ENCODE peak calls at places on chromosomes 1 and 21, in seven cellular contexts. One of them, this sample, is unnamed.

GRCh38 chr1:3000671-3001470 is 20.4 kb upstream of the ACTRT2 start:
- DNase-seq in natural killer cell: no peak
- DNase-seq in GM06990: no peak
- DNase-seq in AG04450: no peak
- DNase-seq in GM12865: no peak
- DNase-seq in endodermal cell: no peak
- DNase-seq in neural progenitor cell: no peak
- DNase-seq in this sample: peak

GRCh38 chr1:21396516-21396915 is 43.4 kb upstream of the NBPF3 start:
- DNase-seq in natural killer cell: no peak
- DNase-seq in GM06990: no peak
- DNase-seq in AG04450: no peak
- DNase-seq in GM12865: no peak
- DNase-seq in endodermal cell: no peak
- DNase-seq in neural progenitor cell: no peak
- DNase-seq in this sample: no peak

GRCh38 chr1:31934706-31935629 is 3.2 kb downstream of the PTP4A2 start:
- DNase-seq in natural killer cell: no peak
- DNase-seq in GM06990: no peak
- DNase-seq in AG04450: no peak
- DNase-seq in GM12865: peak
- DNase-seq in endodermal cell: no peak
- DNase-seq in neural progenitor cell: peak
- DNase-seq in this sample: no peak

GRCh38 chr1:84078108-84078823 is 65.8 kb upstream of the PRKACB start:
- DNase-seq in natural killer cell: no peak
- DNase-seq in GM06990: no peak
- DNase-seq in AG04450: no peak
- DNase-seq in GM12865: peak
- DNase-seq in endodermal cell: peak
- DNase-seq in neural progenitor cell: no peak
- DNase-seq in this sample: no peak

GRCh38 chr21:36422279-36423098 is 37.3 kb downstream of the CHAF1B start:
- DNase-seq in natural killer cell: no peak
- DNase-seq in GM06990: peak
- DNase-seq in AG04450: peak
- DNase-seq in GM12865: peak
- DNase-seq in endodermal cell: peak
- DNase-seq in neural progenitor cell: peak
- DNase-seq in this sample: no peak

GRCh38 chr21:44870748-44871495 is 2.6 kb downstream of the PTTG1IP start:
- DNase-seq in natural killer cell: no peak
- DNase-seq in GM06990: no peak
- DNase-seq in AG04450: no peak
- DNase-seq in GM12865: no peak
- DNase-seq in endodermal cell: no peak
- DNase-seq in neural progenitor cell: no peak
- DNase-seq in this sample: no peak

GRCh38 chr1:188735567-188735966 is 1742.1 kb downstream of the BRINP3 start:
- DNase-seq in natural killer cell: no peak
- DNase-seq in GM06990: no peak
- DNase-seq in AG04450: no peak
- DNase-seq in GM12865: no peak
- DNase-seq in endodermal cell: peak
- DNase-seq in neural progenitor cell: peak
- DNase-seq in this sample: no peak

GRCh38 chr1:186236921-186237320 is 138.1 kb downstream of the TPR start:
- DNase-seq in natural killer cell: no peak
- DNase-seq in GM06990: no peak
- DNase-seq in AG04450: peak
- DNase-seq in GM12865: no peak
- DNase-seq in endodermal cell: no peak
- DNase-seq in neural progenitor cell: no peak
- DNase-seq in this sample: no peak

GRCh38 chr1:195664628-195665027 is 943.6 kb downstream of the KCNT2 start:
- DNase-seq in natural killer cell: no peak
- DNase-seq in GM06990: no peak
- DNase-seq in AG04450: no peak
- DNase-seq in GM12865: no peak
- DNase-seq in endodermal cell: no peak
- DNase-seq in neural progenitor cell: no peak
- DNase-seq in this sample: no peak

GRCh38 chr1:18607289-18607760 is 23.3 kb upstream of the PAX7 start:
- DNase-seq in natural killer cell: no peak
- DNase-seq in GM06990: no peak
- DNase-seq in AG04450: no peak
- DNase-seq in GM12865: no peak
- DNase-seq in endodermal cell: no peak
- DNase-seq in neural progenitor cell: no peak
- DNase-seq in this sample: no peak

GRCh38 chr1:206690516-206690915 is 5.8 kb downstream of the MAPKAPK2 start:
- DNase-seq in natural killer cell: no peak
- DNase-seq in GM06990: no peak
- DNase-seq in AG04450: no peak
- DNase-seq in GM12865: no peak
- DNase-seq in endodermal cell: no peak
- DNase-seq in neural progenitor cell: no peak
- DNase-seq in this sample: peak

GRCh38 chr1:5889901-5890300 is 102.3 kb downstream of the NPHP4 start:
- DNase-seq in natural killer cell: no peak
- DNase-seq in GM06990: no peak
- DNase-seq in AG04450: no peak
- DNase-seq in GM12865: no peak
- DNase-seq in endodermal cell: no peak
- DNase-seq in neural progenitor cell: no peak
- DNase-seq in this sample: no peak

GRCh38 chr1:179951383-179952144 is 3.0 kb upstream of the CEP350 start:
- DNase-seq in natural killer cell: no peak
- DNase-seq in GM06990: peak
- DNase-seq in AG04450: no peak
- DNase-seq in GM12865: no peak
- DNase-seq in endodermal cell: no peak
- DNase-seq in neural progenitor cell: no peak
- DNase-seq in this sample: no peak

GRCh38 chr1:188937965-188938551 is 1539.6 kb downstream of the BRINP3 start:
- DNase-seq in natural killer cell: no peak
- DNase-seq in GM06990: no peak
- DNase-seq in AG04450: no peak
- DNase-seq in GM12865: no peak
- DNase-seq in endodermal cell: peak
- DNase-seq in neural progenitor cell: no peak
- DNase-seq in this sample: no peak

GRCh38 chr1:145889722-145890121 is 4.1 kb upstream of the ANKRD35 start:
- DNase-seq in natural killer cell: no peak
- DNase-seq in GM06990: no peak
- DNase-seq in AG04450: no peak
- DNase-seq in GM12865: no peak
- DNase-seq in endodermal cell: no peak
- DNase-seq in neural progenitor cell: peak
- DNase-seq in this sample: no peak

GRCh38 chr1:6958407-6958806 is 173.2 kb downstream of the CAMTA1 start:
- DNase-seq in natural killer cell: no peak
- DNase-seq in GM06990: no peak
- DNase-seq in AG04450: no peak
- DNase-seq in GM12865: no peak
- DNase-seq in endodermal cell: no peak
- DNase-seq in neural progenitor cell: no peak
- DNase-seq in this sample: no peak

GRCh38 chr1:6955357-6956154 is 170.3 kb downstream of the CAMTA1 start:
- DNase-seq in natural killer cell: no peak
- DNase-seq in GM06990: no peak
- DNase-seq in AG04450: no peak
- DNase-seq in GM12865: no peak
- DNase-seq in endodermal cell: no peak
- DNase-seq in neural progenitor cell: no peak
- DNase-seq in this sample: no peak

GRCh38 chr1:6959491-6959890 is 174.2 kb downstream of the CAMTA1 start:
- DNase-seq in natural killer cell: no peak
- DNase-seq in GM06990: no peak
- DNase-seq in AG04450: no peak
- DNase-seq in GM12865: no peak
- DNase-seq in endodermal cell: no peak
- DNase-seq in neural progenitor cell: no peak
- DNase-seq in this sample: no peak

GRCh38 chr1:6956488-6957159 is 171.4 kb downstream of the CAMTA1 start:
- DNase-seq in natural killer cell: no peak
- DNase-seq in GM06990: no peak
- DNase-seq in AG04450: no peak
- DNase-seq in GM12865: no peak
- DNase-seq in endodermal cell: peak
- DNase-seq in neural progenitor cell: peak
- DNase-seq in this sample: no peak

GRCh38 chr1:6957341-6957740 is 172.1 kb downstream of the CAMTA1 start:
- DNase-seq in natural killer cell: no peak
- DNase-seq in GM06990: no peak
- DNase-seq in AG04450: no peak
- DNase-seq in GM12865: no peak
- DNase-seq in endodermal cell: no peak
- DNase-seq in neural progenitor cell: no peak
- DNase-seq in this sample: no peak
- TF ChIP-seq CTCF in natural killer cell: no peak
- TF ChIP-seq CTCF in GM06990: no peak
- TF ChIP-seq CTCF in AG04450: no peak
- TF ChIP-seq CTCF in GM12865: no peak
- TF ChIP-seq CTCF in endodermal cell: no peak
- TF ChIP-seq CTCF in neural progenitor cell: no peak
- TF ChIP-seq CTCF in this sample: no peak

DNA sequence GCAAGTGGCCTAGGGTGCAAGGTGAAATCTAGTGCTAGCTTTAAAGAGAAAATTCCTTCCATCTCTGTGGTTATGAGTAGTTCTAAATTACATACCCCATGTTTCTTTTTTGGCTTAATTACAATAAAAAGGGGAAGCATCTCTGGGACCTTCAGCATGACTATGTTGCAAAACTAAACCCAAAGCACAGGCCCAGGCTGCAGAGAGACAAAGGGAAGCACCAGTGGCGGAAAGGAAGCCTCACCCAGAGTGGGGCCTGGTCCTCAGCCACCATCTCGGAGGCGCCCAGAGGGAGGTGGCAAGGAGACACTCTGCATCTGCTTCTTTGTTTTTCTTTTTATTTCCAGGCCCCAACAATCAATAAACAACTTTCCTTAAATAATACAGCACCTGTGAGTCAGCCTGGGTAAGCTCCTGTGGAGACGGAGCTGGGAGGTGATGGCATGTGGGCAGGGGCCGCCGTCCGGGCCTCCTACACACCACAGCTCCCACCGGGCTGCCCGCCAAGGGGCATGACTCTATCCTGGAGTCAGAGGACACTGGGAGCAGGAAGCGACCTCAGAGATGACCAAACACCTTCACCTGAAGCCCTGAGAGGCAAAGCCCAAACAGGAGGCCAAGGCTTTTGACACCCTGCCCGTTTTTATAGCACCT is 21.7 kb downstream of the ITPKB start:
- DNase-seq in natural killer cell: no peak
- DNase-seq in GM06990: no peak
- DNase-seq in AG04450: no peak
- DNase-seq in GM12865: no peak
- DNase-seq in endodermal cell: no peak
- DNase-seq in neural progenitor cell: no peak
- DNase-seq in this sample: no peak
- TF ChIP-seq CTCF in natural killer cell: no peak
- TF ChIP-seq CTCF in GM06990: no peak
- TF ChIP-seq CTCF in AG04450: no peak
- TF ChIP-seq CTCF in GM12865: no peak
- TF ChIP-seq CTCF in endodermal cell: no peak
- TF ChIP-seq CTCF in neural progenitor cell: no peak
- TF ChIP-seq CTCF in this sample: no peak

GRCh38 chr1:167126811-167127210 is 32.9 kb downstream of the STYXL2 start:
- DNase-seq in natural killer cell: no peak
- DNase-seq in GM06990: no peak
- DNase-seq in AG04450: no peak
- DNase-seq in GM12865: no peak
- DNase-seq in endodermal cell: no peak
- DNase-seq in neural progenitor cell: no peak
- DNase-seq in this sample: no peak

GRCh38 chr1:167127236-167127635 is 33.4 kb downstream of the STYXL2 start:
- DNase-seq in natural killer cell: no peak
- DNase-seq in GM06990: no peak
- DNase-seq in AG04450: no peak
- DNase-seq in GM12865: no peak
- DNase-seq in endodermal cell: no peak
- DNase-seq in neural progenitor cell: no peak
- DNase-seq in this sample: no peak

GRCh38 chr1:167127661-167128060 is 33.8 kb downstream of the STYXL2 start:
- DNase-seq in natural killer cell: no peak
- DNase-seq in GM06990: no peak
- DNase-seq in AG04450: no peak
- DNase-seq in GM12865: no peak
- DNase-seq in endodermal cell: no peak
- DNase-seq in neural progenitor cell: no peak
- DNase-seq in this sample: no peak

GRCh38 chr1:167126317-167126716 is 32.4 kb downstream of the STYXL2 start:
- DNase-seq in natural killer cell: no peak
- DNase-seq in GM06990: no peak
- DNase-seq in AG04450: no peak
- DNase-seq in GM12865: no peak
- DNase-seq in endodermal cell: no peak
- DNase-seq in neural progenitor cell: no peak
- DNase-seq in this sample: no peak

DNA sequence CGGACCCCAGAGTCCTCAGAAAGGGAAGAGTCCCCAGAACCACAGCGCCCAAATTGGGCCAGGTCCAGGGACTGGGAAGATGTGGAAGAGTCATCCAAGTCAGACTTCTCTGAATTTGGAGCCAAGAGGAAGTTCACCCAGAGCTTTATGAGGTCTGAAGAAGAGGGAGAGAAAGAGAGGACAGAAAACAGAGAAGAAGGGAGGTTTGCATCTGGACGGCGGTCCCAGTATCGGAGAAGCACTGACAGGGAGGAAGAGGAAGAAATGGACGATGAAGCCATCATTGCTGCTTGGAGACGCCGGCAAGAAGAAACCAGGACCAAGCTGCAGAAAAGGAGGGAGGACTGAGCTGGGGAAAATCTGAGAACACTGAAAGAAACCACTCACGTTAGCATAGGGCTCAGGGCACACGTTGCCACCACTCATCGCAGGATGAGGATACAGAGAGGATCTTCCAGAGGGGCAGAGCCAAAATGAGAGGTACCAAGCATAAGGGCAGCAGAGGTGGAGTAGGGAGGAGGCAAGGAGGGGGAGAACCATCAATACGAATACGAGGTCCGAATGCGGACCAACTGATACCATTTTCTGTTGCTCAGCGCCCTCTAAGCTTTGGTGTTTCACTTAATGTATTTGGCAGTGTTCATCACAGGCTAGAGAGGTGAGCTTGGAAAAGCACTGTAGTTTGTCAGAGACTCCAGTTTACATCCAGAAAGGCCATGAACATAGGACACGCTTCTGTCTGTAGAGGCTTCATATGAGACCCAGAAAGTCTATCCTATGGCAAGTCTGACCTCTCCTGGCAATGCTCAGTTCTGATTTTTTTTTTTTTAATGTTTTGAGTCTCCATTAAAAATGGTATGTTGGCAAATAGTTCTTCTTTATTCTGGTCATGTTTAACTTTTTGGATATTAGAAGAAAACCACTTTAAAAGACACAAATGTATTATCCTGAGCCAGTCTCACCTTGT is 34.7 kb downstream of the STYXL2 start:
- DNase-seq in natural killer cell: no peak
- DNase-seq in GM06990: no peak
- DNase-seq in AG04450: no peak
- DNase-seq in GM12865: peak
- DNase-seq in endodermal cell: no peak
- DNase-seq in neural progenitor cell: no peak
- DNase-seq in this sample: no peak
- TF ChIP-seq CTCF in natural killer cell: peak
- TF ChIP-seq CTCF in GM06990: no peak
- TF ChIP-seq CTCF in AG04450: no peak
- TF ChIP-seq CTCF in GM12865: no peak
- TF ChIP-seq CTCF in endodermal cell: peak
- TF ChIP-seq CTCF in neural progenitor cell: peak
- TF ChIP-seq CTCF in this sample: no peak

GRCh38 chr1:61853545-61853944 is 111.3 kb downstream of the PATJ start:
- DNase-seq in natural killer cell: no peak
- DNase-seq in GM06990: no peak
- DNase-seq in AG04450: no peak
- DNase-seq in GM12865: no peak
- DNase-seq in endodermal cell: no peak
- DNase-seq in neural progenitor cell: no peak
- DNase-seq in this sample: no peak
- TF ChIP-seq CTCF in natural killer cell: no peak
- TF ChIP-seq CTCF in GM06990: no peak
- TF ChIP-seq CTCF in AG04450: peak
- TF ChIP-seq CTCF in GM12865: no peak
- TF ChIP-seq CTCF in endodermal cell: peak
- TF ChIP-seq CTCF in neural progenitor cell: no peak
- TF ChIP-seq CTCF in this sample: no peak